ENCODE peak calls at places on chromosome 6, in four cellular contexts. I is HCT116, G is fibroblast of lung, K is PC-3. T is an unnamed sample.

GRCh38 chr6:168117942-168118341 is 38.9 kb upstream of the FRMD1 start:
- DNase-seq in I (no peak), G (no peak), K (no peak), T (no peak)

GRCh38 chr6:44650495-44650894 is 263.0 kb downstream of the CDC5L start:
- DNase-seq in G (no peak), K (no peak), I (no peak), T (no peak)

GRCh38 chr6:145080651-145081050 is 654.7 kb downstream of the EPM2A start:
- DNase-seq in K (no peak), I (no peak), G (no peak), T (no peak)

GRCh38 chr6:41187924-41188886 is 12.7 kb downstream of the TREML2 start:
- DNase-seq in I (no peak), K (no peak), G (no peak), T (no peak)

GRCh38 chr6:68876792-68877493 is 241.9 kb downstream of the ADGRB3 start:
- DNase-seq in I (no peak), K (peak), G (peak), T (no peak)

GRCh38 chr6:56851104-56851503 is 103.8 kb upstream of the BEND6 start:
- DNase-seq in K (no peak), G (peak), I (no peak), T (peak)

GRCh38 chr6:52994031-52994788 is 874 bp downstream of the GSTA4 start:
- DNase-seq in G (peak), I (no peak), K (peak), T (peak)

GRCh38 chr6:127851197-127851596 is 49.7 kb downstream of the THEMIS start:
- DNase-seq in K (no peak), G (no peak), I (no peak), T (no peak)

GRCh38 chr6:103570431-103570830 is 1289.3 kb downstream of the HACE1 start:
- DNase-seq in K (no peak), G (no peak), I (no peak), T (no peak)

GRCh38 chr6:157651731-157652490 is 171.1 kb upstream of the SNX9 start:
- DNase-seq in G (no peak), K (no peak), I (no peak), T (no peak)

GRCh38 chr6:148868314-148868713 is 121.5 kb downstream of the UST start:
- DNase-seq in I (no peak), K (peak), G (peak), T (no peak)

GRCh38 chr6:139145661-139146060 is 10.8 kb downstream of the HECA start:
- DNase-seq in I (no peak), G (no peak), K (no peak), T (no peak)

GRCh38 chr6:15627829-15628228 is 35.0 kb downstream of the DTNBP1 start:
- DNase-seq in G (no peak), I (no peak), K (no peak), T (peak)

GRCh38 chr6:90177544-90178293 is 118.9 kb downstream of the BACH2 start:
- DNase-seq in I (no peak), G (no peak), K (no peak), T (no peak)

GRCh38 chr6:168188974-168189678 is 110.1 kb upstream of the FRMD1 start:
- DNase-seq in I (no peak), G (no peak), K (no peak), T (no peak)

GRCh38 chr6:44470106-44470446 is 82.6 kb downstream of the CDC5L start:
- DNase-seq in I (no peak), G (no peak), K (no peak), T (no peak)

GRCh38 chr6:87196275-87196842 is 41.0 kb downstream of the ZNF292 start:
- DNase-seq in I (no peak), G (no peak), K (peak), T (no peak)

GRCh38 chr6:99603421-99604160 is 3.0 kb upstream of the PRDM13 start:
- DNase-seq in K (no peak), G (no peak), I (no peak), T (peak)

GRCh38 chr6:51025082-51025777 is 206.6 kb downstream of the TFAP2B start:
- DNase-seq in I (no peak), K (peak), G (no peak), T (no peak)

GRCh38 chr6:31971279-31971992 is 502 bp downstream of the DXO start:
- DNase-seq in K (no peak), G (no peak), I (no peak), T (no peak)

GRCh38 chr6:156009656-156010055 is 554.0 kb upstream of the NOX3 start:
- DNase-seq in G (no peak), I (no peak), K (no peak), T (no peak)

GRCh38 chr6:169905041-169905807 is 153.8 kb downstream of the ERMARD start:
- DNase-seq in I (no peak), G (peak), K (peak), T (peak)

GRCh38 chr6:170173416-170173990 is 117.4 kb downstream of the DLL1 start:
- DNase-seq in K (no peak), I (no peak), G (no peak), T (no peak)

GRCh38 chr6:151763938-151764680 is 43.4 kb upstream of the ESR1 start:
- DNase-seq in G (peak), I (peak), K (peak), T (peak)

GRCh38 chr6:77650098-77650663 is 2.7 kb upstream of the MEI4 start:
- DNase-seq in K (no peak), G (no peak), I (no peak), T (peak)

GRCh38 chr6:44725070-44725469 is 337.6 kb downstream of the CDC5L start:
- DNase-seq in G (no peak), I (no peak), K (peak), T (peak)

GRCh38 chr6:123803862-123804681 is at the start of gene NKAIN2:
- DNase-seq in K (no peak), G (no peak), I (no peak), T (peak)

GRCh38 chr6:126983779-126984178 is 134.7 kb upstream of the RSPO3 start:
- DNase-seq in G (no peak), K (no peak), I (no peak), T (no peak)

GRCh38 chr6:125904871-125905270 is 51.7 kb upstream of the HINT3 start:
- DNase-seq in K (peak), I (no peak), G (no peak), T (no peak)

GRCh38 chr6:75460636-75461035 is 33.0 kb downstream of the FILIP1 start:
- DNase-seq in G (peak), K (no peak), I (no peak), T (peak)

GRCh38 chr6:44377971-44378370 is 9.5 kb upstream of the CDC5L start:
- DNase-seq in K (peak), I (no peak), G (no peak), T (no peak)

GRCh38 chr6:43826739-43827138 is 56.7 kb downstream of the VEGFA start:
- DNase-seq in G (no peak), I (no peak), K (no peak), T (no peak)

GRCh38 chr6:127518710-127519468 is at the start of gene MTCL3:
- DNase-seq in I (no peak), G (peak), K (no peak), T (no peak)

GRCh38 chr6:169932491-169932890 is 181.1 kb downstream of the ERMARD start:
- DNase-seq in I (no peak), K (no peak), G (no peak), T (no peak)

GRCh38 chr6:6825153-6825847 is 236.8 kb downstream of the LY86 start:
- DNase-seq in I (no peak), K (peak), G (no peak), T (no peak)

GRCh38 chr6:47090881-47091280 is 48.7 kb upstream of the ADGRF1 start:
- DNase-seq in I (no peak), K (no peak), G (no peak), T (no peak)

GRCh38 chr6:132300323-132300949 is 100.8 kb downstream of the MOXD1 start:
- DNase-seq in I (peak), K (peak), G (peak), T (peak)

GRCh38 chr6:86535141-86535540 is 402.2 kb upstream of the HTR1E start:
- DNase-seq in G (no peak), K (no peak), I (no peak), T (no peak)

GRCh38 chr6:151437401-151437800 is 14.5 kb downstream of the RMND1 start:
- DNase-seq in I (no peak), G (peak), K (peak), T (peak)

DNA sequence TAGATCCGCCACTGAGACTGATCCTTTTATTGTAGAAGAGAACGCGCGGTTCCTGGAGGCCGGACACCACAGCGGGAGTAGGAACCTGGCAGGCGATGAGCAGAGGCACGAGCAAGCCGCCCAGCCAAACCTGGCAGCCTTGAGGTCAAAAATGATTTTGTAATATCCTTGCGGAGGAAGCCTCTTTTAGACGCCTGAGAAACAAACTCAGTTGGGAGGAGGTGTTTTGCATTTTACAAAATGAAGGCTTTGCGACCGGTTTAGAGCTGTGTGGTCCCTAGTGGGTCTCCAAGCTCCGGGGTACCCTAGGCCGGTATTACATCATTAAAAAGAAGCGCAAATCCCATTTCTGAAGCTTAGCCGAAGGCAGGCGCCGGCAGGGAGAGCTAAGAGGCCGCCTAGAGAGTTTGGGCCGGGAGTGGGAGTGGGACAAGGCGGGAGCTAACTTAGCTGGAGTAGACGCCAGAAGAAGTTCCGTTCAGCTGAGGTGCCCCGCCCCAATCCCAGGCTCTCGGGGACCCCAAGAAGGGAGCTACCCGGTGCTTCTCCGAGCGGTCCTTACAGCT is 1.8 kb upstream of the TBX18 start:
- DNase-seq in I (no peak), K (no peak), G (no peak), T (no peak)
- TF ChIP-seq EZH2 in I (no peak), K (no peak), G (peak), T (no peak)

GRCh38 chr6:36838896-36839818 is at the start of gene CPNE5:
- DNase-seq in G (no peak), K (no peak), I (no peak), T (no peak)

GRCh38 chr6:36839819-36840379 is 655 bp upstream of the CPNE5 start:
- DNase-seq in G (peak), I (peak), K (peak), T (no peak)

GRCh38 chr6:36841756-36842155 is 2.5 kb upstream of the CPNE5 start:
- DNase-seq in G (no peak), I (no peak), K (no peak), T (no peak)

GRCh38 chr6:36843169-36843568 is 3.9 kb upstream of the CPNE5 start:
- DNase-seq in K (no peak), I (no peak), G (no peak), T (no peak)

DNA sequence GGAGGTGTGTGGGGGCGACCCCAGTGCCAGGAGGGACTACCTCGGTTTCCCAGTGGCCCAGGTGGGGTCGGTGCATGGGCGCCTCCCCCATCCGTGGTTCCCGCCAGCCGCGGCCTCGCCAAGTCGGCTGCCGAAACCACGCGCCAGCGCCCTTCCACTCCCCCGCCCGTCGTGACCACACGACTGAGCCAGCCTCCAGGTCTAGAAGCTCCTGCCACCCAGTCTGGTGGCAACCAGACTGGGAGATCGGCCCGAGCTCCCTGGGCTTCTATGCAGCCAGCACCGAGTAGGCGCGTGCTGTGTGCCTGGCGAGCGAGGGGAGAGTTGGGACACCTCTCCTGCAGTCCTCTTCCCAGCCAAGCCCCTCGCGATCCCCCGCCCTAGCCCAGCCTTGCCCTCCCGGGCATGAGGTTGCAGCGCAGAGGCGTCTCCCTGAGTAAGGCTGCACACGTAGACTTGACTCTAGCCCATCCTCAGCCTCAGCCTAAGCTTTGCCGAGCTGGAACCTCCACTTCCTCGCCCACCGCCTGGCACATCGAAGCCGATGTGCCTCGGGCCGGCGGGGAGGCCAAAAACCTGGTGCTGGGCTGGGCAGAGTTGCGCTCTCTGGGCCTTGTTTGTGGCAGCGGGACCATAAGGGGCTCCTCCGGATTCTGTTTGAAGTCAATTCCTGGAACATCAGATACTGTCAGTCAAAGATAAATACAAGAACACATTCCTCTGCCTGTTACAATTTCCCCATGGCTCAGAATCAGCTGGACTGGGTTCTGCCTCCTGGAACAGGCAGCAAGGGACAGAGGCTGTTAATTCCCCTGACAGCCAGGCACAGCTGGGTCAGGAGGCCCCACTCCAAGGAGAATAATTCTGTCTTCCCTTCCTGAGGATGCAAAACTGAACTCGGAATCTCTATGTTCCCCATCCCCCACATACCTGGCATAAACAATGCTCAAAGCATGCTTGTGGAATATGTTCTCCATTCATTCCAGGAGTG is 1.5 kb upstream of the CPNE5 start:
- DNase-seq in I (no peak), G (no peak), K (no peak), T (no peak)
- TF ChIP-seq EZH2 in I (no peak), G (peak), K (no peak), T (no peak)

GRCh38 chr6:166168616-166169548 is 1.2 kb upstream of the TBXT start:
- DNase-seq in K (no peak), I (no peak), G (no peak), T (no peak)
- TF ChIP-seq EZH2 in K (no peak), I (no peak), G (peak), T (peak)

DNA sequence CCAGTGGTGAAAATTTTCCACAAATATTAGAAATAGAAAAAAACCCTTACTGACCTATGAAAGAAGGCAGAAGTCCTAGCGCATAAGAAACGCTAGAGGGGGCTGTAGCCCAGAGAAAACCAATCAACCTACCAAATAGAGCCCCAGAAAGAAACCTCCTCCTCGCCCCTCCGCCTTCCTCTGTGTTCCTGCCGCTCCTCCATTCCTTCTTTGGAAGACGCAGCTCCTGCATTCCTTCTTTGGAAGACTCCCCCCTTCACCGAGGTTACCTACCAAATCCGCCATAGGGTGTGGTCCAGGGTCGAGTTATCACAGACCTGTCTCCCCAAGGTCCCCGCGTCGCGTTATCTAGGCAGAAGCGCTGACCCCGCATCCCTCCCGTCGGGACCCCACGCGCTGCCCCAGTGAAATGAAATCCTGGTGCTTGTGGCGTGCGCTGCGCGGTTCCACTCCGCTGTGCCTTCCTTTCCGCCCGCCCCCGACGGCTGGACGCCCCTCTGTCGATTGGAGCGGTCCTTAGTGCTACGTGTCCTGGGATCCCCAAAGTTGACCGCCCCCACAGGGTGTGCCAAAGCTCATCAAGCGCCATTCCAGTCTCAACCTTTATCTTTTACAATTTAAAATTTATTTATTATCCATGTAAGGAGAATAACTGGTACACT is 12.9 kb downstream of the RPP21 start:
- DNase-seq in G (peak), I (peak), K (peak), T (peak)
- TF ChIP-seq EZH2 in G (no peak), I (no peak), K (no peak), T (peak)

DNA sequence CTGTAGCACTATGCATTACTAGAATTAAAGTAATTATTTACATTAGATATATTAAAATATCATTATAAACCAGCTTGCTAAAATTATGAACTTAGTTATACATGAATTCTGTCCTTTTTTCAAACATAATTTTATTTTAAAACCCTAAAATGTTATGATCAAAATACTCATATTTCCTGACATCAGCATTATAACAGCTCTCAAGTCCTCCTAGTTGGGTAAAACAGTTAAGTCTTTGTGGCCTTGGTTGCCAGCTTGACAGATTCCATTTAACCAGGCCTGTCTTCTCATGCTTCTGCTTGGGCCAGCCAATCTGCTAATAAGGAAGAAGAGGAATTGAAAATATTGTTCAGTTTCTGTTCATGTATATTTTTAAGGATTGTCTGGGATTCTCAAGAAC is 147.9 kb upstream of the SLC35B3 start:
- DNase-seq in I (no peak), K (no peak), G (no peak), T (no peak)
- TF ChIP-seq EZH2 in I (no peak), K (no peak), G (no peak), T (no peak)

GRCh38 chr6:137489410-137490371 is 4.5 kb downstream of the OLIG3 start:
- DNase-seq in I (no peak), G (peak), K (no peak), T (no peak)
- TF ChIP-seq EZH2 in I (no peak), G (no peak), K (no peak), T (no peak)

DNA sequence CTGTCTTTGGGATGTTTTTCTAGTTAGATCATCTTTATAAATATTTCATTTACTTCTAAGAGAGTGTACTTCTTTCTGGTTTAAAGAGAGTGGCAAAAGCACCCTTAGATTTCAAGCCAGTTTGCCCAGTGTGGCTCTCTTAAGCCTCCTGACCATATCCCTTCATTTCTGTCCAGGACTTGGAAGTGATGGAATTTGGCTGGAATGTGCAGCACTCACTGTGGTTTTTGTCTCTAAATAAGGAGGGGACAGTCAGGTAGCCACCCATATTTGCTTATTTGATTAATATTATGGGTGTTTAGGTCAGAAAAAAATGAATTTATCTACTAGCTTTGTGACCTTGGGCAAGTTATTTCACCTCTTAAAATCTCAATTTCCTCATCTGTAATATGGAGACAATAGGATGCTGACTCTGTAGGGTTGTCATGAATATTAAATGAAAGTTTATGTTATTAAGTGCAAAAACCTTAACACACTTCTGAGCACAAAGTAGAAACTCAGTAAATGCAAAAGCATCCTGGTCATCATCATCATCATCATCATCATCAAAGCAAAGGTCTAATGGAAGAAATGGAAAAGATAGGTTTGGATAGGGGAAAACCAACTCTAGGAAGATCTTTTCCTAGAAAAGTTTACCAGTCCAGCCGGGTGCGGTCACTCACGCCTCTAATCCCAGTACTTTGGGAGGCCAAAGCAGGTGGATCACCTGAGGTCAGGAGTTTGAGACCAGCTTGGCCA is 3.1 kb downstream of the CRYBG1 start:
- DNase-seq in G (no peak), K (peak), I (no peak), T (no peak)
- TF ChIP-seq EZH2 in G (no peak), K (no peak), I (no peak), T (no peak)

DNA sequence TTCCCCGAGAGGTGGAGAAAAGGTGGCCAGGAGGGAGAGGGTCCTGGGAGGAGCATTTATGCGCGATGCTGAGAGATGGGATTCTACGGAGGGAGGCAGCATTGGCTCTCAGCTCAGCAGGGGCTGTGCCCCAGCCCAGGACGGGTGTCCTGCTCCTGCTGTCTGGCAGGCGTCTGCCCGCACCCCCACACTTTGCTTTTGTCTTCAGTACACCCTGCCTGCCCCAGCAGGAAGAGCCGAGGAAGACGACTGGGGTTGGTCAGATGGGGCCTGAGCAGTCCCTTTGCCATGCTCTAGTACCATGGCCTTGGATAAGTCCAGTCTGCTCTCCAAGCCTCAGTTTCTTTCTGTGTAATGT is 68.5 kb downstream of the TCP11 start:
- DNase-seq in G (no peak), I (no peak), K (no peak), T (no peak)
- TF ChIP-seq EZH2 in G (no peak), I (no peak), K (no peak), T (no peak)

T was measured in endothelial cell of umbilical vein.